ENCODE peak calls at places on chromosome 10, in nine cellular contexts. Z, G, O, R, E, D, A, S and H are unnamed samples.
A peak's percentile ranks its signal among the peaks of the same experiment; 100 is the strongest.

GRCh38 chr10:82922755-82923154 is 1047.8 kb downstream of the NRG3 start:
- DNase-seq in Z (no peak), G (no peak), O (no peak), R (no peak), E (no peak), D (no peak), A (no peak), S (no peak), H (no peak)

GRCh38 chr10:110505130-110505815 is 7.6 kb downstream of the DUSP5 start:
- DNase-seq in Z (no peak), G (no peak), O (no peak), R (no peak), E (no peak), D (no peak), A (no peak), S (no peak), H (no peak)

GRCh38 chr10:50554995-50555568 is 68.7 kb downstream of the SGMS1 start:
- DNase-seq in Z (no peak), G (no peak), O (no peak), R (no peak), E (no peak), D (peak; percentile 64), A (no peak), S (no peak), H (no peak)

GRCh38 chr10:5254488-5254887 is 57.9 kb downstream of the AKR1C4 start:
- DNase-seq in Z (peak; percentile 59), G (no peak), O (no peak), R (no peak), E (no peak), D (no peak), A (no peak), S (no peak), H (no peak)

GRCh38 chr10:78178940-78179339 is 145.3 kb downstream of the RPS24 start:
- DNase-seq in Z (peak; percentile 59), G (no peak), O (no peak), R (no peak), E (no peak), D (no peak), A (no peak), S (no peak), H (no peak)

GRCh38 chr10:79904671-79905321 is 44.1 kb downstream of the SFTPD start:
- DNase-seq in Z (peak; percentile 62), G (no peak), O (no peak), R (peak; percentile 21), E (peak; percentile 14), D (peak; percentile 55), A (peak; percentile 7), S (peak; percentile 89), H (no peak)

GRCh38 chr10:110279062-110279986 is 25.4 kb downstream of the SMNDC1 start:
- DNase-seq in Z (peak; percentile 71), G (no peak), O (peak; percentile 67), R (no peak), E (peak; percentile 22), D (peak; percentile 75), A (no peak), S (peak; percentile 70), H (peak; percentile 25)

GRCh38 chr10:91597397-91597881 is 35.4 kb downstream of the PPP1R3C start:
- DNase-seq in Z (no peak), G (no peak), O (no peak), R (no peak), E (no peak), D (peak; percentile 80), A (no peak), S (no peak), H (no peak)

GRCh38 chr10:121942749-121943148 is 14.9 kb upstream of the ATE1 start:
- DNase-seq in Z (peak; percentile 61), G (no peak), O (no peak), R (no peak), E (no peak), D (peak; percentile 78), A (no peak), S (no peak), H (no peak)

GRCh38 chr10:86964847-86965190 is 3.5 kb upstream of the ADIRF start:
- DNase-seq in Z (no peak), G (no peak), O (no peak), R (no peak), E (no peak), D (no peak), A (no peak), S (no peak), H (no peak)

GRCh38 chr10:72001026-72001380 is 36.8 kb downstream of the CHST3 start:
- DNase-seq in Z (no peak), G (no peak), O (no peak), R (no peak), E (no peak), D (no peak), A (no peak), S (no peak), H (no peak)

GRCh38 chr10:47344996-47345870 is 2.9 kb upstream of the RBP3 start:
- DNase-seq in Z (no peak), G (no peak), O (no peak), R (no peak), E (no peak), D (no peak), A (no peak), S (no peak), H (no peak)

GRCh38 chr10:104054430-104054829 is 31.2 kb downstream of the COL17A1 start:
- DNase-seq in Z (peak; percentile 61), G (no peak), O (no peak), R (no peak), E (no peak), D (no peak), A (no peak), S (no peak), H (no peak)

GRCh38 chr10:44245601-44245938 is 139.3 kb downstream of the CXCL12 start:
- DNase-seq in Z (no peak), G (no peak), O (no peak), R (no peak), E (no peak), D (peak; percentile 38), A (no peak), S (no peak), H (no peak)

GRCh38 chr10:34711500-34711899 is 103.6 kb downstream of the PARD3 start:
- DNase-seq in Z (peak; percentile 30), G (no peak), O (no peak), R (no peak), E (no peak), D (peak; percentile 70), A (no peak), S (no peak), H (no peak)

GRCh38 chr10:14032406-14032998 is 298.2 kb downstream of the FRMD4A start:
- DNase-seq in Z (peak; percentile 11), G (no peak), O (no peak), R (no peak), E (peak; percentile 21), D (no peak), A (no peak), S (no peak), H (peak; percentile 54)

GRCh38 chr10:10975647-10976046 is 42.0 kb upstream of the CELF2 start:
- DNase-seq in Z (peak; percentile 13), G (no peak), O (no peak), R (no peak), E (no peak), D (no peak), A (no peak), S (no peak), H (no peak)

GRCh38 chr10:109205929-109206585 is 717.3 kb downstream of the XPNPEP1 start:
- DNase-seq in Z (peak; percentile 22), G (no peak), O (no peak), R (no peak), E (no peak), D (peak; percentile 81), A (no peak), S (no peak), H (no peak)

GRCh38 chr10:130171196-130171595 is 35.0 kb downstream of the GLRX3 start:
- DNase-seq in Z (no peak), G (no peak), O (no peak), R (no peak), E (no peak), D (no peak), A (no peak), S (no peak), H (peak; percentile 66)

GRCh38 chr10:127119901-127120300 is 76.5 kb downstream of the INSYN2A start:
- DNase-seq in Z (no peak), G (no peak), O (no peak), R (no peak), E (no peak), D (no peak), A (no peak), S (no peak), H (no peak)